ENCODE peak calls at places on chromosome 22, in ten cellular contexts. B is activated CD4-positive, alpha-beta T cell treated with anti-CD3 and anti-CD28 coated beads for 36 hours; F is central memory CD8-positive, alpha-beta T cell; M is effector memory CD8-positive, alpha-beta T cell; I is sciatic nerve; Z is omental fat pad; J is HepG2; K is T-helper 17 cell; Y is left lung; P is PC-3. S is an unnamed sample.

GRCh38 chr22:43152355-43153071 is 1.2 kb downstream of the TSPO start:
- ATAC-seq in B (peak), F (peak), I (peak), J (peak), Z (peak), K (peak), Y (peak), M (peak), P (peak), S (peak)

GRCh38 chr22:27617214-27617881 is 184.2 kb downstream of the MN1 start:
- ATAC-seq in F (no peak), Z (no peak), I (no peak), J (peak), P (peak), M (no peak), B (no peak), Y (no peak), K (no peak), S (no peak)

GRCh38 chr22:39349506-39349966 is 255 bp upstream of the SYNGR1 start:
- ATAC-seq in M (peak), P (peak), Z (no peak), Y (peak), J (peak), F (no peak), K (peak), B (peak), I (peak), S (peak)

GRCh38 chr22:32920734-32921133 is 119.2 kb downstream of the TIMP3 start:
- ATAC-seq in J (no peak), B (no peak), Y (no peak), M (no peak), P (no peak), F (no peak), I (peak), Z (no peak), K (no peak), S (no peak)

GRCh38 chr22:21026783-21027692 is 5.3 kb downstream of the SLC7A4 start:
- ATAC-seq in J (no peak), F (no peak), P (no peak), B (no peak), Z (peak), M (no peak), K (no peak), Y (peak), I (no peak), S (peak)

GRCh38 chr22:21738081-21738480 is 2.5 kb upstream of the YPEL1 start:
- ATAC-seq in J (no peak), B (no peak), F (no peak), I (no peak), Y (no peak), M (no peak), Z (no peak), K (no peak), P (no peak), S (no peak)

GRCh38 chr22:19845369-19845722 is 9.3 kb downstream of the GNB1L start:
- ATAC-seq in F (no peak), B (no peak), K (no peak), I (no peak), M (no peak), J (no peak), P (no peak), Y (no peak), Z (no peak), S (peak)

GRCh38 chr22:23047265-23047664 is 23.1 kb upstream of the GNAZ start:
- ATAC-seq in K (no peak), Z (no peak), P (no peak), I (no peak), M (no peak), Y (no peak), J (no peak), B (no peak), F (no peak), S (no peak)

GRCh38 chr22:36419177-36419911 is 31.6 kb upstream of the MYH9 start:
- ATAC-seq in P (no peak), M (peak), B (peak), F (peak), K (peak), Z (peak), J (peak), Y (peak), I (peak), S (no peak)

GRCh38 chr22:27154717-27155116 is 497.3 kb downstream of the MIAT start:
- ATAC-seq in J (no peak), F (no peak), P (no peak), B (no peak), I (no peak), M (no peak), K (no peak), Z (no peak), Y (no peak), S (no peak)

GRCh38 chr22:32206774-32207758 is 2.2 kb upstream of the RFPL2 start:
- ATAC-seq in B (peak), I (no peak), Z (no peak), K (no peak), J (peak), Y (peak), M (peak), P (peak), F (no peak), S (no peak)

GRCh38 chr22:45884201-45885067 is 92.5 kb downstream of the WNT7B start:
- ATAC-seq in P (no peak), M (no peak), Y (no peak), J (no peak), F (no peak), Z (no peak), K (no peak), B (no peak), I (no peak), S (peak)

GRCh38 chr22:42632096-42632495 is 8.3 kb downstream of the ATP5MGL start:
- ATAC-seq in J (peak), Z (no peak), K (no peak), P (no peak), Y (no peak), M (no peak), B (no peak), I (peak), F (no peak), S (no peak)

GRCh38 chr22:38656256-38657148 is at the start of the genes CBY1 and FAM227A:
- ATAC-seq in Z (peak), M (peak), P (peak), B (peak), K (peak), I (peak), Y (peak), F (peak), J (peak), S (peak)

GRCh38 chr22:33391298-33391697 is 333.1 kb upstream of the SYN3 start:
- ATAC-seq in I (no peak), B (no peak), F (no peak), P (no peak), J (no peak), Y (no peak), Z (no peak), M (no peak), K (no peak), S (no peak)

GRCh38 chr22:48794906-48795305 is 1032.8 kb downstream of the BRD1 start:
- ATAC-seq in K (no peak), P (no peak), I (no peak), M (no peak), Y (no peak), Z (no peak), B (no peak), J (no peak), F (no peak), S (no peak)

GRCh38 chr22:37187552-37187890 is 526 bp downstream of the C1QTNF6 start:
- ATAC-seq in K (no peak), F (no peak), Z (peak), P (no peak), Y (peak), B (no peak), J (no peak), M (no peak), I (peak), S (peak)

GRCh38 chr22:37502342-37503182 is 16.4 kb upstream of the MFNG start:
- ATAC-seq in I (no peak), M (no peak), Z (no peak), K (no peak), B (no peak), P (peak), F (no peak), J (peak), Y (peak), S (no peak)

GRCh38 chr22:39128508-39128907 is 24.0 kb downstream of the CBX7 start:
- ATAC-seq in P (no peak), F (no peak), B (peak), Y (no peak), K (no peak), Z (no peak), M (no peak), I (no peak), J (no peak), S (no peak)

GRCh38 chr22:22935546-22936157 is 48.0 kb downstream of the IGLL5 start:
- ATAC-seq in J (no peak), F (peak), M (peak), I (peak), K (peak), P (no peak), Z (no peak), B (peak), Y (peak), S (no peak)

GRCh38 chr22:29359469-29359868 is 28.9 kb downstream of the AP1B1 start:
- ATAC-seq in F (no peak), P (peak), J (peak), I (peak), M (no peak), Y (peak), K (no peak), Z (peak), B (no peak), S (peak)

GRCh38 chr22:23894710-23895598 is 771 bp downstream of the MIF start:
- ATAC-seq in M (peak), F (peak), B (peak), Z (peak), P (peak), Y (peak), K (peak), J (peak), I (peak), S (peak)

GRCh38 chr22:32546480-32546879 is 71.9 kb downstream of the FBXO7 start:
- ATAC-seq in F (no peak), B (no peak), I (peak), J (no peak), Z (no peak), K (no peak), P (no peak), M (no peak), Y (peak), S (no peak)

GRCh38 chr22:49918911-49919881 is 762 bp downstream of the CRELD2 start:
- ATAC-seq in J (no peak), F (no peak), M (no peak), Y (no peak), P (no peak), B (no peak), K (no peak), I (no peak), Z (no peak), S (no peak)

GRCh38 chr22:37044634-37045625 is 6.6 kb upstream of the KCTD17 start:
- ATAC-seq in Y (peak), B (peak), P (no peak), J (peak), I (no peak), M (peak), F (no peak), K (no peak), Z (no peak), S (no peak)

GRCh38 chr22:43740587-43741270 is 71.4 kb downstream of the EFCAB6 start:
- ATAC-seq in J (no peak), M (no peak), B (no peak), F (no peak), Z (no peak), Y (no peak), K (no peak), I (no peak), P (no peak), S (no peak)

GRCh38 chr22:19492504-19493174 is 12.9 kb downstream of the CDC45 start:
- ATAC-seq in J (no peak), I (no peak), Z (no peak), M (no peak), Y (no peak), B (peak), K (no peak), P (no peak), F (no peak), S (no peak)

GRCh38 chr22:32327066-32327465 is 30.6 kb upstream of the RFPL3 start:
- ATAC-seq in P (no peak), Y (no peak), M (no peak), F (no peak), K (no peak), Z (no peak), J (no peak), I (no peak), B (no peak), S (no peak)

S was measured in SK-N-SH treated with all-trans-retinoic acid at 6 μM for 48 hours.